ENCODE peak calls at places on chromosome 12, in six cellular contexts. E is K562, Q is SK-N-SH, O is H1, Z is GM12878, T is HepG2. P is an unnamed sample.
A peak's percentile ranks its signal among the peaks of the same experiment; 100 is the strongest.

GRCh38 chr12:94244165-94245133 is 96.1 kb downstream of the PLXNC1 start:
- DNase-seq in E (peak; percentile 54), Q (no peak), O (no peak), Z (no peak), T (no peak), P (no peak)

GRCh38 chr12:64125913-64126312 is 96.2 kb downstream of the KICS2 start:
- DNase-seq in E (no peak), Q (no peak), O (no peak), Z (no peak), T (no peak), P (no peak)

GRCh38 chr12:128178971-128179370 is 88.0 kb upstream of the TMEM132C start:
- DNase-seq in E (no peak), Q (no peak), O (no peak), Z (no peak), T (no peak), P (no peak)

GRCh38 chr12:92075425-92075891 is 70.2 kb downstream of the BTG1 start:
- DNase-seq in E (peak; percentile 64), Q (no peak), O (no peak), Z (no peak), T (no peak), P (no peak)

GRCh38 chr12:127526925-127527324 is 740.0 kb upstream of the TMEM132C start:
- DNase-seq in E (no peak), Q (no peak), O (no peak), Z (no peak), T (no peak), P (no peak)

GRCh38 chr12:51848843-51849735 is 571 bp upstream of the FIGNL2 start:
- DNase-seq in E (peak; percentile 24), Q (peak; percentile 96), O (no peak), Z (no peak), T (no peak), P (no peak)

GRCh38 chr12:58415716-58416115 is 474.3 kb downstream of the ATP23 start:
- DNase-seq in E (no peak), Q (no peak), O (no peak), Z (no peak), T (no peak), P (no peak)

GRCh38 chr12:28770329-28770728 is 378.7 kb upstream of the FAR2 start:
- DNase-seq in E (no peak), Q (no peak), O (no peak), Z (no peak), T (no peak), P (peak; percentile 7)

GRCh38 chr12:55996201-55996714 is 818 bp upstream of the SUOX start:
- DNase-seq in E (peak; percentile 84), Q (peak; percentile 70), O (no peak), Z (no peak), T (peak; percentile 67), P (peak; percentile 66)

GRCh38 chr12:80432061-80432460 is 12.0 kb upstream of the PTPRQ start:
- DNase-seq in E (no peak), Q (no peak), O (no peak), Z (no peak), T (no peak), P (no peak)

GRCh38 chr12:15979096-15980091 is 68.3 kb downstream of the DERA start:
- DNase-seq in E (peak; percentile 22), Q (peak; percentile 45), O (no peak), Z (no peak), T (peak; percentile 38), P (peak; percentile 51)

GRCh38 chr12:15982471-15982870 is 71.3 kb downstream of the DERA start:
- DNase-seq in E (no peak), Q (peak; percentile 44), O (no peak), Z (no peak), T (no peak), P (peak; percentile 15)

GRCh38 chr12:15982071-15982470 is 70.9 kb downstream of the DERA start:
- DNase-seq in E (no peak), Q (no peak), O (no peak), Z (no peak), T (no peak), P (no peak)

GRCh38 chr12:15978431-15978950 is 67.4 kb downstream of the DERA start:
- DNase-seq in E (no peak), Q (no peak), O (no peak), Z (no peak), T (no peak), P (no peak)

DNA sequence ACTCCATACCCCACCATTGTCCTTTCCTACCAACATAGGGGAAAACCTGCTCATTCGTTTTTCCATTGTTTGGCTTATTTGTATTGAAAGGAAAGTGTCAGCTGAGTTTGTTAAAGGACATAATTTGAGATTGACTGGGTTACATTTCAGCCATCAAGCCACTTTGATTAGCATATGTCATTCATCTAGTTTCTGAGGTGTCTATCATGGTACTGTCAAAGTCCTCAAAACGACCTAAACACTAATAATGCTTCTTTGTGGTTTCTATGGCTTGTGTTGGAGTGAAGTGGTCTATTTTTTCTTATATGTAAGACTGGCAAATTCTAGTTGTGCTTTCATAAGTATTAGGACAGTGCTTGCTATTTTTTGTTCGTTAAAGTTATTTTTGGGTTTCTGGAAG is 66.9 kb downstream of the DERA start:
- DNase-seq in E (no peak), Q (no peak), O (no peak), Z (no peak), T (no peak), P (no peak)
- TF ChIP-seq EP300 in E (no peak), Q (no peak), O (no peak), Z (no peak), T (no peak), P (no peak)

GRCh38 chr12:119693006-119693405 is 25.1 kb downstream of the PRKAB1 start:
- DNase-seq in E (no peak), Q (peak; percentile 58), O (no peak), Z (no peak), T (no peak), P (no peak)
- H3K4me2 ChIP-seq in E (no peak overlapping the region), Q (peak overlapping the region; percentile 63), O (no peak overlapping the region), Z (no peak overlapping the region), T (no peak overlapping the region), P (no peak overlapping the region)

DNA sequence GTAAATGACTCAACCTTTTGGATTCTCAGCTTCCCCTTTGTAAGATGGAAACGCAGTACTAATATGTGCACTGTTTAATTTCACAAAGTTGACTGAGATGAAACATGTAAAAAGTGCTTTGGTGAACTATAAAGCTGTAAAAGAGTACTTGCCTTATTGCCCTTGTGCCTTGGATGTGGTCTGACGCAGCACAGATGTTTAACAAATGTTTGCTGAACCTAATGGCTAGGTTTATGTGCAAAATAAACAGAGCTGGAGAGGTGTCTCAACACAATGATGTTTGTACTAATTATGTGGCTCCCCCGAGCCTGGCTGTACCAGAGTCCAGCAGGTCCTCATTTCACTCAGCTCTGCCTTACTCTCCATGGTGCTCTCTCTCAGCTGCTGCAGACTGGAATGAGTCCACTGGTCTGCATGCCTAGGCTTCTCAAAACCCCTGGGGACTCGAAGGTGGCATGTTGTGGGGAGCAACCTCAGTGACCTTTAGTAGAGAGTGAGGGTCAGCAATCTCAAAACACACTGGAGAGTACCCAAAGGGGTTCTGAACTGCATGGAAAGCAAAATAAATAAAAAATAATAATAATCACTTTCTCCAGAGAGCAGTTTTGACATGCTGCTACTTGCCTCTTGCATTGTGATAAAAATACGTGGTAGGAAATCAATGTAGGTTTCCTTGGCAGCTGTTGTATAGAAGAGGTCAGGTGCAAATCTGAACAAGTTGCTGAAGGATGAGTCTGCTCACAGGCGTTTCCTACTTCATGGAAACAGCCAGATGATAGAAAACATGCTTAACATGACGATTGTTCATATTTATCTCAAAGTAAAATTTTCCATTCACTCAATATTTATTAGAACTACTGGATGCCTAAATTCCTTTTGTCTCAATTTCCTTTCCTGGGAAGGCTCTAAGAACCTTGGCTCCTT is 8.5 kb upstream of the AMIGO2 start:
- DNase-seq in E (no peak), Q (no peak), O (no peak), Z (no peak), T (peak; percentile 53), P (no peak)
- TF ChIP-seq EP300 in E (no peak), Q (no peak), O (no peak), Z (no peak), T (peak; percentile 50), P (peak; percentile 74)

GRCh38 chr12:12801649-12802048 is 11.5 kb upstream of the DDX47 start:
- DNase-seq in E (no peak), Q (no peak), O (no peak), Z (no peak), T (no peak), P (no peak)

GRCh38 chr12:12800406-12801180 is 12.6 kb upstream of the DDX47 start:
- DNase-seq in E (peak; percentile 58), Q (no peak), O (no peak), Z (no peak), T (no peak), P (peak; percentile 86)

GRCh38 chr12:12804432-12804886 is 8.7 kb upstream of the DDX47 start:
- DNase-seq in E (no peak), Q (no peak), O (no peak), Z (no peak), T (peak; percentile 36), P (peak; percentile 86)

GRCh38 chr12:12804011-12804410 is 9.1 kb upstream of the DDX47 start:
- DNase-seq in E (no peak), Q (no peak), O (no peak), Z (no peak), T (peak; percentile 29), P (peak; percentile 61)

DNA sequence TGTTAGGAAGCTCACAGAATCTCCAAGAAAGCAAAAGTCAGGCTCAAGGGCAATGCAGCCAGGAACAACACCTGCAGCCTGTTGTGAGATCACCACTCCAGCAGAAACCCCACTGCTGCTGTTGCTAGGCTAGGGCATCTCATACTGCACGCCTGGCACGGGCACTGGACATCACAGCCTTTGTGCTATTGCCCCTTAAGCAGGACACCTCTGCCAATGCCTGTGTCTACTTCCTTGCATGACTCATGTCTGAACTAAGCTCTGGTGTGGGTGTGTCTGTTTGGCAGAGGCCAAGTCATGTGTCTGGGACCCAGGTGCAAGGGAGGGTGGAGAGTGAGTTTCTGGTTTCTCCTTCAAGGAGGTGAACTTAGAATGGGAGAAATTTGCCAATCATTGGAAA is 10.0 kb upstream of the DDX47 start:
- DNase-seq in E (peak; percentile 75), Q (peak; percentile 27), O (no peak), Z (no peak), T (peak; percentile 62), P (peak; percentile 100)
- H3K4me2 ChIP-seq in E (no peak overlapping the region), Q (peak overlapping the region; percentile 27), O (no peak overlapping the region), Z (peak overlapping the region; percentile 69), T (peak overlapping the region; percentile 42), P (peak overlapping the region; percentile 81)

GRCh38 chr12:15601210-15601800 is 187.9 kb downstream of the EPS8 start:
- DNase-seq in E (no peak), Q (no peak), O (no peak), Z (no peak), T (no peak), P (peak; percentile 74)

GRCh38 chr12:15600223-15600935 is 188.8 kb downstream of the EPS8 start:
- DNase-seq in E (no peak), Q (no peak), O (no peak), Z (no peak), T (no peak), P (no peak)

GRCh38 chr12:15596174-15596573 is 193.0 kb downstream of the EPS8 start:
- DNase-seq in E (no peak), Q (no peak), O (no peak), Z (no peak), T (no peak), P (no peak)

GRCh38 chr12:15599266-15600037 is 189.7 kb downstream of the EPS8 start:
- DNase-seq in E (no peak), Q (no peak), O (no peak), Z (no peak), T (no peak), P (peak; percentile 14)

GRCh38 chr12:15597125-15597830 is 191.9 kb downstream of the EPS8 start:
- DNase-seq in E (no peak), Q (no peak), O (no peak), Z (no peak), T (peak; percentile 15), P (no peak)
- TF ChIP-seq EP300 in E (no peak), Q (no peak), O (no peak), Z (no peak), T (peak; percentile 33), P (no peak)

P was measured in A549.